ENCODE peak calls at places on chromosomes 2 and 18, in six cellular contexts. One of them, this sample, is unnamed. For H3K27me3, the result is how much of the 10 kb centered on the place peaks cover.

GRCh38 chr2:210715560-210715959 is 159.2 kb downstream of the CPS1 start:
- DNase-seq in AG04450: no peak
- DNase-seq in prostate gland: no peak
- DNase-seq in Peyer's patch: no peak
- DNase-seq in neural progenitor cell: no peak
- DNase-seq in SJSA1: no peak
- DNase-seq in this sample: no peak

GRCh38 chr2:239498981-239499633 is 98.3 kb upstream of the HDAC4 start:
- DNase-seq in AG04450: no peak
- DNase-seq in prostate gland: no peak
- DNase-seq in Peyer's patch: no peak
- DNase-seq in neural progenitor cell: no peak
- DNase-seq in SJSA1: no peak
- DNase-seq in this sample: no peak

GRCh38 chr2:150169230-150169629 is 318.2 kb downstream of the RND3 start:
- DNase-seq in AG04450: no peak
- DNase-seq in prostate gland: no peak
- DNase-seq in Peyer's patch: no peak
- DNase-seq in neural progenitor cell: no peak
- DNase-seq in SJSA1: no peak
- DNase-seq in this sample: peak

GRCh38 chr2:134919360-134920210 is 963 bp downstream of the CCNT2 start:
- DNase-seq in AG04450: no peak
- DNase-seq in prostate gland: peak
- DNase-seq in Peyer's patch: no peak
- DNase-seq in neural progenitor cell: no peak
- DNase-seq in SJSA1: no peak
- DNase-seq in this sample: peak

GRCh38 chr18:49949991-49950395 is 136.7 kb upstream of the ACAA2 start:
- DNase-seq in AG04450: no peak
- DNase-seq in prostate gland: no peak
- DNase-seq in Peyer's patch: no peak
- DNase-seq in neural progenitor cell: no peak
- DNase-seq in SJSA1: no peak
- DNase-seq in this sample: no peak

GRCh38 chr2:183038341-183039300 is at the start of gene NCKAP1:
- DNase-seq in AG04450: peak
- DNase-seq in prostate gland: peak
- DNase-seq in Peyer's patch: peak
- DNase-seq in neural progenitor cell: peak
- DNase-seq in SJSA1: peak
- DNase-seq in this sample: peak

GRCh38 chr2:170714156-170715061 is 728 bp upstream of the SP5 start:
- DNase-seq in AG04450: no peak
- DNase-seq in prostate gland: no peak
- DNase-seq in Peyer's patch: peak
- DNase-seq in neural progenitor cell: peak
- DNase-seq in SJSA1: peak
- DNase-seq in this sample: peak

GRCh38 chr2:210199186-210199765 is 26.0 kb downstream of the ACADL start:
- DNase-seq in AG04450: no peak
- DNase-seq in prostate gland: no peak
- DNase-seq in Peyer's patch: no peak
- DNase-seq in neural progenitor cell: peak
- DNase-seq in SJSA1: no peak
- DNase-seq in this sample: no peak

GRCh38 chr2:173962583-173963110 is 2.5 kb downstream of the SP3 start:
- DNase-seq in AG04450: no peak
- DNase-seq in prostate gland: no peak
- DNase-seq in Peyer's patch: no peak
- DNase-seq in neural progenitor cell: no peak
- DNase-seq in SJSA1: no peak
- DNase-seq in this sample: no peak

GRCh38 chr18:49815927-49816326 is 2.6 kb upstream of the ACAA2 start:
- DNase-seq in AG04450: no peak
- DNase-seq in prostate gland: no peak
- DNase-seq in Peyer's patch: no peak
- DNase-seq in neural progenitor cell: no peak
- DNase-seq in SJSA1: no peak
- DNase-seq in this sample: no peak

GRCh38 chr18:48819781-48820482 is 130.8 kb downstream of the SMAD7 start:
- DNase-seq in AG04450: no peak
- DNase-seq in prostate gland: no peak
- DNase-seq in Peyer's patch: peak
- DNase-seq in neural progenitor cell: no peak
- DNase-seq in SJSA1: no peak
- DNase-seq in this sample: peak

GRCh38 chr2:72837171-72837570 is 11.3 kb upstream of the EXOC6B start:
- DNase-seq in AG04450: no peak
- DNase-seq in prostate gland: no peak
- DNase-seq in Peyer's patch: no peak
- DNase-seq in neural progenitor cell: no peak
- DNase-seq in SJSA1: peak
- DNase-seq in this sample: no peak

GRCh38 chr2:84959494-84960156 is 11.3 kb upstream of the KCMF1 start:
- DNase-seq in AG04450: no peak
- DNase-seq in prostate gland: peak
- DNase-seq in Peyer's patch: no peak
- DNase-seq in neural progenitor cell: peak
- DNase-seq in SJSA1: peak
- DNase-seq in this sample: peak

GRCh38 chr2:213068681-213069359 is 82.6 kb downstream of the IKZF2 start:
- DNase-seq in AG04450: no peak
- DNase-seq in prostate gland: no peak
- DNase-seq in Peyer's patch: no peak
- DNase-seq in neural progenitor cell: no peak
- DNase-seq in SJSA1: no peak
- DNase-seq in this sample: no peak

GRCh38 chr2:105397025-105397722 is 1.7 kb downstream of the FHL2 start:
- DNase-seq in AG04450: no peak
- DNase-seq in prostate gland: no peak
- DNase-seq in Peyer's patch: no peak
- DNase-seq in neural progenitor cell: no peak
- DNase-seq in SJSA1: no peak
- DNase-seq in this sample: no peak

GRCh38 chr2:16666453-16666801 is 793 bp upstream of the CYRIA start:
- DNase-seq in AG04450: no peak
- DNase-seq in prostate gland: no peak
- DNase-seq in Peyer's patch: no peak
- DNase-seq in neural progenitor cell: no peak
- DNase-seq in SJSA1: no peak
- DNase-seq in this sample: no peak

GRCh38 chr2:157262248-157262647 is 4.7 kb downstream of the GALNT5 start:
- DNase-seq in AG04450: no peak
- DNase-seq in prostate gland: no peak
- DNase-seq in Peyer's patch: no peak
- DNase-seq in neural progenitor cell: no peak
- DNase-seq in SJSA1: no peak
- DNase-seq in this sample: no peak

GRCh38 chr2:102815285-102815684 is 53.5 kb downstream of the TMEM182 start:
- DNase-seq in AG04450: no peak
- DNase-seq in prostate gland: no peak
- DNase-seq in Peyer's patch: no peak
- DNase-seq in neural progenitor cell: no peak
- DNase-seq in SJSA1: no peak
- DNase-seq in this sample: no peak

GRCh38 chr2:202808754-202809153 is 62.8 kb downstream of the ICA1L start:
- DNase-seq in AG04450: no peak
- DNase-seq in prostate gland: no peak
- DNase-seq in Peyer's patch: no peak
- DNase-seq in neural progenitor cell: no peak
- DNase-seq in SJSA1: no peak
- DNase-seq in this sample: no peak

GRCh38 chr2:101995019-101995418 is 3.3 kb downstream of the IL1R2 start:
- DNase-seq in AG04450: no peak
- DNase-seq in prostate gland: no peak
- DNase-seq in Peyer's patch: no peak
- DNase-seq in neural progenitor cell: no peak
- DNase-seq in SJSA1: no peak
- DNase-seq in this sample: no peak

GRCh38 chr18:59802031-59802430 is 97.8 kb upstream of the PMAIP1 start:
- DNase-seq in AG04450: no peak
- DNase-seq in prostate gland: no peak
- DNase-seq in Peyer's patch: no peak
- DNase-seq in neural progenitor cell: no peak
- DNase-seq in SJSA1: peak
- DNase-seq in this sample: no peak

GRCh38 chr2:228339525-228339924 is 158.0 kb upstream of the SPHKAP start:
- DNase-seq in AG04450: no peak
- DNase-seq in prostate gland: no peak
- DNase-seq in Peyer's patch: no peak
- DNase-seq in neural progenitor cell: no peak
- DNase-seq in SJSA1: no peak
- DNase-seq in this sample: no peak

GRCh38 chr18:23458830-23459529 is 5.9 kb downstream of the RIOK3 start:
- DNase-seq in AG04450: no peak
- DNase-seq in prostate gland: no peak
- DNase-seq in Peyer's patch: no peak
- DNase-seq in neural progenitor cell: no peak
- DNase-seq in SJSA1: no peak
- DNase-seq in this sample: no peak

GRCh38 chr2:26196683-26197418 is 24.0 kb downstream of the GAREM2 start:
- DNase-seq in AG04450: no peak
- DNase-seq in prostate gland: no peak
- DNase-seq in Peyer's patch: no peak
- DNase-seq in neural progenitor cell: no peak
- DNase-seq in SJSA1: no peak
- DNase-seq in this sample: no peak

GRCh38 chr18:48139427-48140347 is 209.2 kb upstream of the SMAD2 start:
- DNase-seq in AG04450: no peak
- DNase-seq in prostate gland: peak
- DNase-seq in Peyer's patch: peak
- DNase-seq in neural progenitor cell: no peak
- DNase-seq in SJSA1: no peak
- DNase-seq in this sample: peak

GRCh38 chr2:234768608-234769196 is 183.1 kb upstream of the SH3BP4 start:
- DNase-seq in AG04450: no peak
- DNase-seq in prostate gland: no peak
- DNase-seq in Peyer's patch: no peak
- DNase-seq in neural progenitor cell: no peak
- DNase-seq in SJSA1: no peak
- DNase-seq in this sample: no peak

GRCh38 chr18:24118750-24119577 is 19.9 kb upstream of the CABYR start:
- DNase-seq in AG04450: peak
- DNase-seq in prostate gland: peak
- DNase-seq in Peyer's patch: peak
- DNase-seq in neural progenitor cell: peak
- DNase-seq in SJSA1: peak
- DNase-seq in this sample: peak

GRCh38 chr2:132965469-132965868 is 295.5 kb upstream of the LYPD1 start:
- DNase-seq in AG04450: no peak
- DNase-seq in prostate gland: no peak
- DNase-seq in Peyer's patch: no peak
- DNase-seq in neural progenitor cell: no peak
- DNase-seq in SJSA1: no peak
- DNase-seq in this sample: no peak

GRCh38 chr18:6816154-6816553 is 86.6 kb downstream of the ARHGAP28 start:
- DNase-seq in AG04450: no peak
- DNase-seq in prostate gland: no peak
- DNase-seq in Peyer's patch: no peak
- DNase-seq in neural progenitor cell: no peak
- DNase-seq in SJSA1: no peak
- DNase-seq in this sample: no peak

DNA sequence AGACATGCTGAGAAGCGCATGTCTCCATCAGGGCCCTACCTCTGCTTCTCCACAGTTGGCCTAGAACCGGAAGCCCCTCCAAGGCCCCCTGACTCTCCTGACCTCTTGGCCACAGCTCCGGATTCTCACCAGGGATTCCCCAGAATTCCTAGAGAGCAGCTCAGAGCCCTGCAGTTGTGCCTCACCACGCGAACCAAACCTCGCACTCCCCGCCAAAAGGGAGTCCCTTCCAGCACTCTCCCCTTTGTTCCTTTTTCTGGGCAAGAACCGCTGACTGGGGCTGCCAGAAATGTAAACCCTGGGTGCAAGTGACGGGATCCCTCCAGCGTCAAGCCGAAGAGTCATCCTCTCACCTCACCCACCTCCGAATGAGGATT is 36.7 kb downstream of the AFF3 start:
- DNase-seq in AG04450: no peak
- DNase-seq in prostate gland: no peak
- DNase-seq in Peyer's patch: no peak
- DNase-seq in neural progenitor cell: peak
- DNase-seq in SJSA1: no peak
- DNase-seq in this sample: no peak
- H3K27me3 ChIP-seq in AG04450: under half
- H3K27me3 ChIP-seq in prostate gland: under half
- H3K27me3 ChIP-seq in Peyer's patch: under half
- H3K27me3 ChIP-seq in neural progenitor cell: half or more
- H3K27me3 ChIP-seq in SJSA1: under half
- H3K27me3 ChIP-seq in this sample: under half

GRCh38 chr2:196594158-196594557 is 45.4 kb upstream of the CCDC150 start:
- DNase-seq in AG04450: no peak
- DNase-seq in prostate gland: no peak
- DNase-seq in Peyer's patch: no peak
- DNase-seq in neural progenitor cell: no peak
- DNase-seq in SJSA1: no peak
- DNase-seq in this sample: no peak
- H3K27me3 ChIP-seq in AG04450: under half
- H3K27me3 ChIP-seq in prostate gland: under half
- H3K27me3 ChIP-seq in Peyer's patch: under half
- H3K27me3 ChIP-seq in neural progenitor cell: half or more
- H3K27me3 ChIP-seq in SJSA1: under half
- H3K27me3 ChIP-seq in this sample: under half

DNA sequence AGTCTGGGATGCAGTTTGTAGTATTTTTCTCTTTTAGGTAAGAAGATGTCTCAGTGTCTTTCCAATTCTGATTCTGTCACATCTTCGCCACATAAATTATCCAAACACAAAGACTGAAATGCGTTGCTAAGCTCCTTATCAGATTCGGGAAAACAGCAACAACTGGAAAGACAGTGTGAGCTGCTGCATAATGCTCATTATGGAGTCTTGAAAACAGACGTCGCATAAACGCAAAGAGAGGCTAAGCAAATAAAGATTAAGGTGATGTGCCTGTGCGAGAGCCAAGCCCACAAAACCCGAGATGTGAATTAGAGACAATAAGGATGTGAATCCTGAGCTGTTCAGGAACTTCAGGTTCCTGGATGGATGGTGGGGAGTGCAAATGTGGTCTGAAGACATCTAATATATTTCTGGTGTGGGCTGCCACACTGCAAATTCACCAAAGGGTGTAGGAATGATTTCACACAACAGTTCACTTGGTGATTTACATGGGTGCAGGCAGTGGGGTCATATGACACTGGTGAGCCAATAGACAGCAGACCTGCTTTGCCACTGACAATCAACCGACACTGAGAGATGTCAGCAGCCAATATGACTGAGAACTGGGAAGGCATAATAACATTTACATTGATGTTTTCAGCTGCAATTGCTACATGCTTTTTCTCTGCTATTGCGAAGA is 195.8 kb downstream of the MTX2 start:
- DNase-seq in AG04450: no peak
- DNase-seq in prostate gland: no peak
- DNase-seq in Peyer's patch: no peak
- DNase-seq in neural progenitor cell: no peak
- DNase-seq in SJSA1: no peak
- DNase-seq in this sample: no peak
- H3K27me3 ChIP-seq in AG04450: under half
- H3K27me3 ChIP-seq in prostate gland: under half
- H3K27me3 ChIP-seq in Peyer's patch: under half
- H3K27me3 ChIP-seq in neural progenitor cell: under half
- H3K27me3 ChIP-seq in SJSA1: under half
- H3K27me3 ChIP-seq in this sample: under half

GRCh38 chr2:219031005-219031738 is 10.1 kb downstream of the CFAP65 start:
- DNase-seq in AG04450: no peak
- DNase-seq in prostate gland: no peak
- DNase-seq in Peyer's patch: no peak
- DNase-seq in neural progenitor cell: no peak
- DNase-seq in SJSA1: no peak
- DNase-seq in this sample: no peak
- H3K27me3 ChIP-seq in AG04450: under half
- H3K27me3 ChIP-seq in prostate gland: under half
- H3K27me3 ChIP-seq in Peyer's patch: under half
- H3K27me3 ChIP-seq in neural progenitor cell: under half
- H3K27me3 ChIP-seq in SJSA1: under half
- H3K27me3 ChIP-seq in this sample: under half

This sample was measured in pancreas.